ENCODE peak calls at places on chromosome 21, in eight cellular contexts. M is endothelial cell; L is astrocyte of the spinal cord; X is nephron progenitor cell; T is NCI-H774; O is fibroblast of the aortic adventitia; R is activated CD4-positive, alpha-beta T cell treated with anti-CD3 and anti-CD28 coated beads, Interleukin-2, amount 50 U/mL, for 24 hours; Q is A549. Y is an unnamed sample.

GRCh38 chr21:45276620-45277019 is 11.1 kb downstream of the POFUT2 start:
- DNase-seq in M (no peak), L (no peak), X (no peak), T (no peak), O (no peak), R (no peak), Q (no peak), Y (no peak)

GRCh38 chr21:44405091-44405947 is 50.0 kb upstream of the LRRC3 start:
- DNase-seq in M (no peak), L (no peak), X (no peak), T (no peak), O (no peak), R (no peak), Q (no peak), Y (no peak)

GRCh38 chr21:43597052-43597451 is 62.2 kb downstream of the HSF2BP start:
- DNase-seq in M (no peak), L (peak), X (no peak), T (no peak), O (peak), R (no peak), Q (peak), Y (no peak)

GRCh38 chr21:18832950-18833349 is 429.4 kb upstream of the TMPRSS15 start:
- DNase-seq in M (no peak), L (peak), X (no peak), T (no peak), O (peak), R (no peak), Q (peak), Y (peak)

GRCh38 chr21:44445413-44445812 is 9.9 kb upstream of the LRRC3 start:
- DNase-seq in M (no peak), L (no peak), X (no peak), T (no peak), O (no peak), R (no peak), Q (no peak), Y (no peak)

GRCh38 chr21:27269646-27270045 is 302.8 kb upstream of the ADAMTS5 start:
- DNase-seq in M (no peak), L (peak), X (no peak), T (no peak), O (peak), R (no peak), Q (no peak), Y (peak)

GRCh38 chr21:28822882-28823335 is 169.8 kb downstream of the LTN1 start:
- DNase-seq in M (no peak), L (no peak), X (peak), T (no peak), O (peak), R (no peak), Q (no peak), Y (no peak)

GRCh38 chr21:16519012-16519411 is 789.2 kb downstream of the USP25 start:
- DNase-seq in M (no peak), L (no peak), X (no peak), T (no peak), O (peak), R (no peak), Q (no peak), Y (no peak)

GRCh38 chr21:41506526-41507520 is 1.1 kb downstream of the TMPRSS2 start:
- DNase-seq in M (peak), L (no peak), X (peak), T (no peak), O (no peak), R (no peak), Q (peak), Y (no peak)

GRCh38 chr21:41168391-41169257 is 664 bp downstream of the BACE2 start:
- DNase-seq in M (peak), L (peak), X (peak), T (no peak), O (peak), R (no peak), Q (peak), Y (no peak)

GRCh38 chr21:33490991-33491372 is 534 bp downstream of the DNAJC28 start:
- DNase-seq in M (no peak), L (no peak), X (no peak), T (no peak), O (peak), R (no peak), Q (no peak), Y (no peak)

GRCh38 chr21:40388046-40388445 is 458.9 kb downstream of the DSCAM start:
- DNase-seq in M (no peak), L (no peak), X (no peak), T (no peak), O (no peak), R (no peak), Q (no peak), Y (no peak)

GRCh38 chr21:42003051-42003461 is 7.1 kb downstream of the ZBTB21 start:
- DNase-seq in M (no peak), L (no peak), X (no peak), T (no peak), O (no peak), R (no peak), Q (no peak), Y (peak)

Y was measured in COLO829.